ENCODE peak calls at places on chromosome 21, in seven cellular contexts. X, Q, G, V, F, C and U are unnamed samples.

GRCh38 chr21:16741228-16741665 is 771.6 kb upstream of the CXADR start:
- DNase-seq in X (no peak), Q (no peak), G (peak; percentile 30), V (no peak), F (no peak), C (no peak), U (no peak)

GRCh38 chr21:26127918-26128317 is 42.7 kb downstream of the APP start:
- DNase-seq in X (peak; percentile 53), Q (no peak), G (peak; percentile 54), V (no peak), F (no peak), C (peak; percentile 46), U (no peak)

GRCh38 chr21:45954271-45954670 is 27.3 kb upstream of the COL6A1 start:
- DNase-seq in X (peak; percentile 32), Q (no peak), G (peak; percentile 58), V (no peak), F (peak; percentile 74), C (no peak), U (no peak)

GRCh38 chr21:27761623-27762022 is 794.7 kb upstream of the ADAMTS5 start:
- DNase-seq in X (no peak), Q (no peak), G (no peak), V (no peak), F (no peak), C (no peak), U (no peak)

GRCh38 chr21:29487154-29487553 is 188.4 kb downstream of the BACH1 start:
- DNase-seq in X (no peak), Q (no peak), G (no peak), V (no peak), F (no peak), C (no peak), U (no peak)

GRCh38 chr21:46000182-46000730 is 18.7 kb downstream of the COL6A1 start:
- DNase-seq in X (no peak), Q (no peak), G (no peak), V (peak; percentile 73), F (peak; percentile 60), C (no peak), U (no peak)

GRCh38 chr21:37220433-37220980 is 46.6 kb downstream of the VPS26C start:
- DNase-seq in X (peak; percentile 24), Q (no peak), G (no peak), V (no peak), F (peak; percentile 67), C (no peak), U (no peak)

GRCh38 chr21:31343680-31344480 is at the start of gene TIAM1:
- DNase-seq in X (peak; percentile 75), Q (peak; percentile 51), G (peak; percentile 57), V (no peak), F (peak; percentile 69), C (peak; percentile 89), U (peak; percentile 22)

GRCh38 chr21:15976807-15977206 is 247.0 kb downstream of the USP25 start:
- DNase-seq in X (no peak), Q (peak; percentile 5), G (no peak), V (no peak), F (no peak), C (peak; percentile 33), U (no peak)

GRCh38 chr21:45987121-45987711 is 5.6 kb downstream of the COL6A1 start:
- DNase-seq in X (no peak), Q (no peak), G (peak; percentile 23), V (peak; percentile 73), F (peak; percentile 63), C (no peak), U (no peak)

GRCh38 chr21:37207441-37208009 is 59.6 kb downstream of the VPS26C start:
- DNase-seq in X (no peak), Q (no peak), G (peak; percentile 67), V (no peak), F (peak; percentile 66), C (peak; percentile 47), U (no peak)

GRCh38 chr21:46634966-46635323 is 529 bp upstream of the PRMT2 start:
- DNase-seq in X (peak; percentile 81), Q (no peak), G (no peak), V (no peak), F (peak; percentile 85), C (peak; percentile 60), U (no peak)

GRCh38 chr21:43352568-43353281 is 74.2 kb downstream of the SIK1 start:
- DNase-seq in X (no peak), Q (no peak), G (no peak), V (no peak), F (no peak), C (peak; percentile 12), U (no peak)

GRCh38 chr21:46048926-46049889 is 48.7 kb upstream of the COL6A2 start:
- DNase-seq in X (peak; percentile 99), Q (no peak), G (peak; percentile 89), V (peak; percentile 95), F (peak; percentile 93), C (peak; percentile 94), U (no peak)

GRCh38 chr21:20419780-20420179 is 578.4 kb upstream of the NCAM2 start:
- DNase-seq in X (no peak), Q (no peak), G (no peak), V (no peak), F (no peak), C (no peak), U (no peak)

GRCh38 chr21:17550671-17551308 is 37.9 kb downstream of the CXADR start:
- DNase-seq in X (peak; percentile 20), Q (no peak), G (no peak), V (no peak), F (no peak), C (no peak), U (no peak)

GRCh38 chr21:16186742-16187141 is 457.0 kb downstream of the USP25 start:
- DNase-seq in X (peak; percentile 17), Q (no peak), G (no peak), V (no peak), F (no peak), C (no peak), U (no peak)

GRCh38 chr21:25558123-25558522 is 49.2 kb downstream of the MRPL39 start:
- DNase-seq in X (no peak), Q (no peak), G (no peak), V (no peak), F (no peak), C (no peak), U (no peak)

DNA sequence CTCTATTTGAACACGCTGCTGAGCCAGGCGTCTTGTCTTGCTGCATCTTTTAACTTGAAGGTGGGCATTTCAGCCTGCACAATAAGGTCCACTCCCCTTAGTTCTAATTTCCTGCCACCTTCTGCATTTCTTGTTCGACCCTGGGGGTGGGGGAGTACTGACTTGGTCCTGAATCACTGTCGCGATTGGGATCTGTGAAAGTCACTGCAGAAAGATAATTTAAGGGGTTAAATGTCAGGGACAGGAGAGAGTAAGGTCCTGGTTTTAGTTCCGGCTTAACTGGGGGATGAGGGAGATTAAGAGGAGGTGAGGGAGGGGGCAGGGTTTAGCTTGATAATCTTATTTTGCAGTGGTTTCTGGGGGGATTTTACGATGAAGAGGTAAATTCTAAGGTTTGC is 128.1 kb downstream of the MRPS6 start:
- DNase-seq in X (no peak), Q (no peak), G (no peak), V (no peak), F (no peak), C (no peak), U (no peak)
- TF ChIP-seq CTCF in X (no peak), Q (no peak), G (no peak), V (no peak), F (no peak), C (no peak), U (no peak)

GRCh38 chr21:32414579-32415358 is 2.3 kb downstream of the EVA1C start:
- DNase-seq in X (no peak), Q (no peak), G (no peak), V (no peak), F (no peak), C (peak; percentile 61), U (no peak)
- TF ChIP-seq CTCF in X (peak; percentile 75), Q (no peak), G (peak; percentile 38), V (no peak), F (no peak), C (peak; percentile 76), U (peak; percentile 17)

GRCh38 chr21:39904457-39904856 is 37.2 kb downstream of the PCP4 start:
- DNase-seq in X (no peak), Q (no peak), G (no peak), V (no peak), F (no peak), C (no peak), U (no peak)

GRCh38 chr21:39911286-39911685 is 44.0 kb downstream of the PCP4 start:
- DNase-seq in X (no peak), Q (no peak), G (no peak), V (no peak), F (no peak), C (peak; percentile 12), U (no peak)

GRCh38 chr21:39911792-39912191 is 44.6 kb downstream of the PCP4 start:
- DNase-seq in X (no peak), Q (no peak), G (no peak), V (no peak), F (no peak), C (no peak), U (no peak)

GRCh38 chr21:39913651-39914145 is 46.5 kb downstream of the PCP4 start:
- DNase-seq in X (no peak), Q (no peak), G (no peak), V (no peak), F (no peak), C (no peak), U (no peak)

DNA sequence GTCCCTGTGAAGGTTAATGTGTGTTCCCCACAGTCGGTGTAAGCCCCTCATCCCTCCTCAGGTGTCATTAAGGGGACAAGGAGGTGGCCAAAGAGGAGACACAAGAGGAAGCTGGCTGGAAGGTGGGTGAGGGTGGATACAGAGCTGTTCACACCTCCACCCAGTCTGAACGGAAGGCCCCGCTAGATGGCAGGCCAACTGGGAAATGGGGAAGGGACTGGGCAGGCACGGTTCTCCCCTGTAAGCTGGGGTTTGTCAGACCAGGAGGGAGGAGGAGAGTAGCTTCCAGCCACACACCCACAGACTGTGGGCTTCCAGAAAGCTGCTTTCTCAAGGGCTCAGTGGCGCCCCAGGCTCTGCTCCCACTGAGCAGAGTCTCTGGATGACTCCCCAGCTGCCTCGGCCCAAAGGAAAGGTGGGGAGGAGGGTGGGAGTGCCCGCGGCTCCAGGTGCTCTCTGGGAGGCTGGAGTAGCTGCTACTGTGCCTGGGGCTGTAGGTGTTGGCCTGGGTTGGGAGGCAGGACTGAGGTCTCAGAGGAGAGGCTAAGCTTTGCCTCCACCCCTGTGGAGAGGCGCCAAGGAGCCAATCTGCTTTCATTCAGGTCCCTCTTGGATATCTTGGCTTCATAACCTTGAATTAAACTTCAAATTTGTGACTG is 41.2 kb downstream of the PCP4 start:
- DNase-seq in X (no peak), Q (no peak), G (no peak), V (no peak), F (no peak), C (no peak), U (no peak)
- TF ChIP-seq CTCF in X (no peak), Q (no peak), G (no peak), V (no peak), F (no peak), C (no peak), U (no peak)

GRCh38 chr21:44755227-44755626 is 43.9 kb upstream of the TSPEAR start:
- DNase-seq in X (peak; percentile 50), Q (no peak), G (no peak), V (no peak), F (no peak), C (peak; percentile 59), U (no peak)
- TF ChIP-seq CTCF in X (no peak), Q (no peak), G (no peak), V (no peak), F (no peak), C (peak; percentile 67), U (no peak)